ENCODE peak calls at places on chromosomes 5 and 9, in six cellular contexts. One of them, this sample, is unnamed.

GRCh38 chr5:54902817-54903473 is 82.4 kb downstream of the ESM1 start:
- DNase-seq in HFFc6: peak
- DNase-seq in AG09319: no peak
- DNase-seq in progenitor cell of endocrine pancreas: no peak
- DNase-seq in psoas muscle: no peak
- DNase-seq in omental fat pad: no peak
- DNase-seq in this sample: peak

GRCh38 chr5:153896701-153897100 is 142.0 kb downstream of the FAM114A2 start:
- DNase-seq in HFFc6: peak
- DNase-seq in AG09319: no peak
- DNase-seq in progenitor cell of endocrine pancreas: no peak
- DNase-seq in psoas muscle: no peak
- DNase-seq in omental fat pad: no peak
- DNase-seq in this sample: peak

GRCh38 chr9:75775966-75776691 is 114.3 kb upstream of the PCSK5 start:
- DNase-seq in HFFc6: no peak
- DNase-seq in AG09319: no peak
- DNase-seq in progenitor cell of endocrine pancreas: no peak
- DNase-seq in psoas muscle: no peak
- DNase-seq in omental fat pad: no peak
- DNase-seq in this sample: no peak

GRCh38 chr9:4662989-4663792 is 1.1 kb downstream of the PLPP6 start:
- DNase-seq in HFFc6: no peak
- DNase-seq in AG09319: no peak
- DNase-seq in progenitor cell of endocrine pancreas: no peak
- DNase-seq in psoas muscle: no peak
- DNase-seq in omental fat pad: no peak
- DNase-seq in this sample: peak

GRCh38 chr9:112887377-112887776 is 3.3 kb downstream of the SLC46A2 start:
- DNase-seq in HFFc6: no peak
- DNase-seq in AG09319: no peak
- DNase-seq in progenitor cell of endocrine pancreas: no peak
- DNase-seq in psoas muscle: no peak
- DNase-seq in omental fat pad: no peak
- DNase-seq in this sample: no peak

GRCh38 chr9:90998573-90998972 is 197.0 kb downstream of the SYK start:
- DNase-seq in HFFc6: no peak
- DNase-seq in AG09319: no peak
- DNase-seq in progenitor cell of endocrine pancreas: no peak
- DNase-seq in psoas muscle: no peak
- DNase-seq in omental fat pad: no peak
- DNase-seq in this sample: no peak

GRCh38 chr9:135081264-135081660 is 6.2 kb upstream of the OLFM1 start:
- DNase-seq in HFFc6: no peak
- DNase-seq in AG09319: no peak
- DNase-seq in progenitor cell of endocrine pancreas: no peak
- DNase-seq in psoas muscle: no peak
- DNase-seq in omental fat pad: no peak
- DNase-seq in this sample: no peak

GRCh38 chr5:67058998-67059746 is 137.4 kb downstream of the CD180 start:
- DNase-seq in HFFc6: no peak
- DNase-seq in AG09319: no peak
- DNase-seq in progenitor cell of endocrine pancreas: no peak
- DNase-seq in psoas muscle: no peak
- DNase-seq in omental fat pad: no peak
- DNase-seq in this sample: no peak

GRCh38 chr9:19127881-19128719 is 808 bp upstream of the PLIN2 start:
- DNase-seq in HFFc6: peak
- DNase-seq in AG09319: no peak
- DNase-seq in progenitor cell of endocrine pancreas: peak
- DNase-seq in psoas muscle: peak
- DNase-seq in omental fat pad: no peak
- DNase-seq in this sample: no peak

GRCh38 chr9:21958833-21959232 is 35.4 kb downstream of the CDKN2A start:
- DNase-seq in HFFc6: no peak
- DNase-seq in AG09319: no peak
- DNase-seq in progenitor cell of endocrine pancreas: no peak
- DNase-seq in psoas muscle: no peak
- DNase-seq in omental fat pad: no peak
- DNase-seq in this sample: no peak

GRCh38 chr9:7760014-7760415 is 39.6 kb downstream of the DMAC1 start:
- DNase-seq in HFFc6: no peak
- DNase-seq in AG09319: no peak
- DNase-seq in progenitor cell of endocrine pancreas: no peak
- DNase-seq in psoas muscle: peak
- DNase-seq in omental fat pad: no peak
- DNase-seq in this sample: no peak

GRCh38 chr9:83185517-83186192 is 122.7 kb upstream of the RASEF start:
- DNase-seq in HFFc6: no peak
- DNase-seq in AG09319: no peak
- DNase-seq in progenitor cell of endocrine pancreas: no peak
- DNase-seq in psoas muscle: no peak
- DNase-seq in omental fat pad: no peak
- DNase-seq in this sample: no peak

GRCh38 chr5:54988817-54989216 is 3.4 kb upstream of the ESM1 start:
- DNase-seq in HFFc6: no peak
- DNase-seq in AG09319: no peak
- DNase-seq in progenitor cell of endocrine pancreas: no peak
- DNase-seq in psoas muscle: no peak
- DNase-seq in omental fat pad: no peak
- DNase-seq in this sample: no peak

GRCh38 chr5:116971131-116971530 is 396.5 kb upstream of the SEMA6A start:
- DNase-seq in HFFc6: no peak
- DNase-seq in AG09319: no peak
- DNase-seq in progenitor cell of endocrine pancreas: no peak
- DNase-seq in psoas muscle: no peak
- DNase-seq in omental fat pad: no peak
- DNase-seq in this sample: no peak

GRCh38 chr9:99820330-99821186 is 1.1 kb upstream of the NR4A3 start:
- DNase-seq in HFFc6: peak
- DNase-seq in AG09319: peak
- DNase-seq in progenitor cell of endocrine pancreas: no peak
- DNase-seq in psoas muscle: peak
- DNase-seq in omental fat pad: peak
- DNase-seq in this sample: peak

GRCh38 chr5:42807722-42808447 is 3.8 kb downstream of the SELENOP start:
- DNase-seq in HFFc6: no peak
- DNase-seq in AG09319: no peak
- DNase-seq in progenitor cell of endocrine pancreas: no peak
- DNase-seq in psoas muscle: no peak
- DNase-seq in omental fat pad: no peak
- DNase-seq in this sample: no peak

GRCh38 chr5:39783756-39784421 is 359.1 kb upstream of the DAB2 start:
- DNase-seq in HFFc6: peak
- DNase-seq in AG09319: no peak
- DNase-seq in progenitor cell of endocrine pancreas: no peak
- DNase-seq in psoas muscle: no peak
- DNase-seq in omental fat pad: no peak
- DNase-seq in this sample: no peak

GRCh38 chr5:116076496-116076895 is 8.3 kb upstream of the COMMD10 start:
- DNase-seq in HFFc6: no peak
- DNase-seq in AG09319: no peak
- DNase-seq in progenitor cell of endocrine pancreas: no peak
- DNase-seq in psoas muscle: no peak
- DNase-seq in omental fat pad: no peak
- DNase-seq in this sample: peak

GRCh38 chr5:95731571-95732554 is 727 bp downstream of the RHOBTB3 start:
- DNase-seq in HFFc6: no peak
- DNase-seq in AG09319: no peak
- DNase-seq in progenitor cell of endocrine pancreas: peak
- DNase-seq in psoas muscle: peak
- DNase-seq in omental fat pad: peak
- DNase-seq in this sample: peak

GRCh38 chr5:95733100-95733499 is 2.0 kb downstream of the RHOBTB3 start:
- DNase-seq in HFFc6: no peak
- DNase-seq in AG09319: no peak
- DNase-seq in progenitor cell of endocrine pancreas: no peak
- DNase-seq in psoas muscle: no peak
- DNase-seq in omental fat pad: no peak
- DNase-seq in this sample: no peak

GRCh38 chr5:95730011-95730700 is 980 bp upstream of the RHOBTB3 start:
- DNase-seq in HFFc6: no peak
- DNase-seq in AG09319: no peak
- DNase-seq in progenitor cell of endocrine pancreas: no peak
- DNase-seq in psoas muscle: no peak
- DNase-seq in omental fat pad: no peak
- DNase-seq in this sample: no peak

GRCh38 chr5:95729115-95730010 is 1.8 kb upstream of the RHOBTB3 start:
- DNase-seq in HFFc6: no peak
- DNase-seq in AG09319: no peak
- DNase-seq in progenitor cell of endocrine pancreas: no peak
- DNase-seq in psoas muscle: no peak
- DNase-seq in omental fat pad: no peak
- DNase-seq in this sample: no peak

GRCh38 chr5:95730730-95731570 is at the start of gene RHOBTB3:
- DNase-seq in HFFc6: peak
- DNase-seq in AG09319: peak
- DNase-seq in progenitor cell of endocrine pancreas: peak
- DNase-seq in psoas muscle: peak
- DNase-seq in omental fat pad: peak
- DNase-seq in this sample: peak
- TF ChIP-seq CTCF in HFFc6: no peak
- TF ChIP-seq CTCF in AG09319: no peak
- TF ChIP-seq CTCF in progenitor cell of endocrine pancreas: no peak
- TF ChIP-seq CTCF in psoas muscle: no peak
- TF ChIP-seq CTCF in omental fat pad: no peak
- TF ChIP-seq CTCF in this sample: peak

DNA sequence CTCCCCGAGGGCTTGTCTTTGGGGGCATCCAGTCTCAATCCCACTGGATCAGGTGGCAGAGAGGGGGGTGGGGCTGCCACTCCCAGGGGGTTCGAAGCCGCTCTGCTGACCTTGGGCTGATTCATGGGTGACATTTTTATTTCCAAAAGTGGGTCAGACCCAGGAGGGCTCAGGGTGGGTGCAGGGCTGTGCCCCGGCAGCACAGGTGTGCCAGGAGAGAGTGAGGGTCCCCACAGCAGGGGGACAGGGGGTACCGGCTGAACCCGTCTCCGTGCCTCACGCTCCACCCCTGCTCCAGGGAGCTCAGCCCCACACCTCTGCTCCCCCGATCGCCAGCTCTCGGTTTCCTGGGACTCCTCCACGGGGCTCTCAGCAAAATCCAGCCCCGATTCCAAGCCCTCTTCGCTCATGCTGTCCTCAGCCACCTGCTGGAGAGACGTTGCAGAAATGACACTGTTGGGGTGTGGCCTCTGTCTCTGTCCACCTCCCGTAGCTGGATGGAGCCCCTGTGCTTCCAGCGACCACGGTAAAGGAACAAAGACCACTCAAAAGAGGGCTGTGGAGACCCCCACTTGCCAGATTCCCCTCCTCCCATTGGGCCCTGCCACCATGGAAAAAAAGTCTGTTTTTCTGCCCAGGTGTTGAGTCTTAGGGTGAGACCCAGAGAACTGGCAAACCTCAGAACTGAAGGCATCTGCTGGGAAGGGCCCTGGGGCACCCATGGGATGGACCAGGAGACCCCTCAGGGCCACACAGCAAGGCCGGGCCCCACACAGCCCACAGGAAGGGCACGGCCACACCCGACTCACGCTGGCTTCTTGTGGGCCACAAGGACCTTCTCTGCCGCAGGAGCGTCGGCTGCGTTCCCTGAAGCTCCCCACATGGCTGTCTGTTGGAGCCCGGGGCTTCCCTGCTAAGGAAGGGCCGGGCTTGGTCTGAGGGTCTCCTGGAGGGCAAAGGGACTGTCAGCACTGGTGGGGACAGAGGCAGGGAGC is 10.6 kb upstream of the QSOX2 start:
- DNase-seq in HFFc6: no peak
- DNase-seq in AG09319: no peak
- DNase-seq in progenitor cell of endocrine pancreas: no peak
- DNase-seq in psoas muscle: no peak
- DNase-seq in omental fat pad: no peak
- DNase-seq in this sample: no peak
- TF ChIP-seq CTCF in HFFc6: peak
- TF ChIP-seq CTCF in AG09319: no peak
- TF ChIP-seq CTCF in progenitor cell of endocrine pancreas: peak
- TF ChIP-seq CTCF in psoas muscle: no peak
- TF ChIP-seq CTCF in omental fat pad: no peak
- TF ChIP-seq CTCF in this sample: no peak

GRCh38 chr5:170408866-170409265 is 19.7 kb upstream of the KCNMB1 start:
- DNase-seq in HFFc6: no peak
- DNase-seq in AG09319: no peak
- DNase-seq in progenitor cell of endocrine pancreas: no peak
- DNase-seq in psoas muscle: no peak
- DNase-seq in omental fat pad: no peak
- DNase-seq in this sample: no peak

GRCh38 chr5:170414786-170415185 is 25.6 kb upstream of the KCNMB1 start:
- DNase-seq in HFFc6: no peak
- DNase-seq in AG09319: no peak
- DNase-seq in progenitor cell of endocrine pancreas: no peak
- DNase-seq in psoas muscle: no peak
- DNase-seq in omental fat pad: no peak
- DNase-seq in this sample: no peak

GRCh38 chr5:170408189-170408588 is 19.0 kb upstream of the KCNMB1 start:
- DNase-seq in HFFc6: no peak
- DNase-seq in AG09319: no peak
- DNase-seq in progenitor cell of endocrine pancreas: no peak
- DNase-seq in psoas muscle: no peak
- DNase-seq in omental fat pad: no peak
- DNase-seq in this sample: no peak

GRCh38 chr5:170413897-170414296 is 24.7 kb upstream of the KCNMB1 start:
- DNase-seq in HFFc6: no peak
- DNase-seq in AG09319: no peak
- DNase-seq in progenitor cell of endocrine pancreas: no peak
- DNase-seq in psoas muscle: no peak
- DNase-seq in omental fat pad: no peak
- DNase-seq in this sample: no peak

GRCh38 chr5:170411100-170411499 is 21.9 kb upstream of the KCNMB1 start:
- DNase-seq in HFFc6: no peak
- DNase-seq in AG09319: no peak
- DNase-seq in progenitor cell of endocrine pancreas: no peak
- DNase-seq in psoas muscle: no peak
- DNase-seq in omental fat pad: no peak
- DNase-seq in this sample: peak
- TF ChIP-seq CTCF in HFFc6: peak
- TF ChIP-seq CTCF in AG09319: no peak
- TF ChIP-seq CTCF in progenitor cell of endocrine pancreas: no peak
- TF ChIP-seq CTCF in psoas muscle: no peak
- TF ChIP-seq CTCF in omental fat pad: no peak
- TF ChIP-seq CTCF in this sample: peak

GRCh38 chr9:121955649-121956048 is 137.5 kb downstream of the TTLL11 start:
- DNase-seq in HFFc6: no peak
- DNase-seq in AG09319: no peak
- DNase-seq in progenitor cell of endocrine pancreas: no peak
- DNase-seq in psoas muscle: no peak
- DNase-seq in omental fat pad: no peak
- DNase-seq in this sample: no peak

GRCh38 chr9:121956808-121957207 is 136.3 kb downstream of the TTLL11 start:
- DNase-seq in HFFc6: no peak
- DNase-seq in AG09319: no peak
- DNase-seq in progenitor cell of endocrine pancreas: no peak
- DNase-seq in psoas muscle: no peak
- DNase-seq in omental fat pad: no peak
- DNase-seq in this sample: no peak

GRCh38 chr9:121958530-121958929 is 134.6 kb downstream of the TTLL11 start:
- DNase-seq in HFFc6: no peak
- DNase-seq in AG09319: no peak
- DNase-seq in progenitor cell of endocrine pancreas: no peak
- DNase-seq in psoas muscle: no peak
- DNase-seq in omental fat pad: no peak
- DNase-seq in this sample: no peak

GRCh38 chr9:121952611-121953010 is 140.5 kb downstream of the TTLL11 start:
- DNase-seq in HFFc6: no peak
- DNase-seq in AG09319: no peak
- DNase-seq in progenitor cell of endocrine pancreas: no peak
- DNase-seq in psoas muscle: no peak
- DNase-seq in omental fat pad: no peak
- DNase-seq in this sample: no peak

GRCh38 chr9:121954477-121955175 is 138.5 kb downstream of the TTLL11 start:
- DNase-seq in HFFc6: no peak
- DNase-seq in AG09319: peak
- DNase-seq in progenitor cell of endocrine pancreas: no peak
- DNase-seq in psoas muscle: peak
- DNase-seq in omental fat pad: no peak
- DNase-seq in this sample: no peak
- TF ChIP-seq CTCF in HFFc6: no peak
- TF ChIP-seq CTCF in AG09319: no peak
- TF ChIP-seq CTCF in progenitor cell of endocrine pancreas: no peak
- TF ChIP-seq CTCF in psoas muscle: no peak
- TF ChIP-seq CTCF in omental fat pad: no peak
- TF ChIP-seq CTCF in this sample: no peak

This sample was measured in GM20000.